ENCODE peak calls at places on chromosomes 6 and 20, in seven cellular contexts. Z is IMR-90, Y is fibroblast of mammary gland, N is pancreas, Q is GM10248, D is WTC11, L is endothelial cell. K is an unnamed sample.

GRCh38 chr20:40945754-40946451 is 82.7 kb upstream of the TOP1 start:
- DNase-seq in Z (peak), Y (peak), N (no peak), Q (peak), D (peak), L (peak), K (peak)

GRCh38 chr6:121920616-121921015 is 478.8 kb upstream of the HSF2 start:
- DNase-seq in Z (no peak), Y (no peak), N (no peak), Q (no peak), D (no peak), L (no peak), K (no peak)

GRCh38 chr6:25706314-25707014 is 48.1 kb upstream of the SLC17A4 start:
- DNase-seq in Z (no peak), Y (peak), N (peak), Q (no peak), D (no peak), L (no peak), K (no peak)

GRCh38 chr6:5843078-5843477 is 163.6 kb downstream of the NRN1 start:
- DNase-seq in Z (no peak), Y (no peak), N (no peak), Q (no peak), D (no peak), L (no peak), K (no peak)

GRCh38 chr6:100664274-100665040 is 199.7 kb upstream of the SIM1 start:
- DNase-seq in Z (peak), Y (peak), N (no peak), Q (no peak), D (no peak), L (no peak), K (no peak)

GRCh38 chr6:44126320-44127149 is 717 bp downstream of the MRPL14 start:
- DNase-seq in Z (peak), Y (peak), N (peak), Q (peak), D (peak), L (peak), K (peak)

GRCh38 chr20:1164871-1165270 is 19.9 kb downstream of the TMEM74B start:
- DNase-seq in Z (no peak), Y (no peak), N (no peak), Q (no peak), D (no peak), L (no peak), K (no peak)

GRCh38 chr6:162229093-162229492 is 498.5 kb downstream of the PRKN start:
- DNase-seq in Z (no peak), Y (no peak), N (no peak), Q (no peak), D (no peak), L (no peak), K (no peak)

GRCh38 chr6:106444777-106445507 is 84.4 kb downstream of the CRYBG1 start:
- DNase-seq in Z (peak), Y (peak), N (peak), Q (peak), D (no peak), L (peak), K (peak)

GRCh38 chr20:4135385-4136077 is 120.2 kb upstream of the RNF24 start:
- DNase-seq in Z (peak), Y (peak), N (peak), Q (no peak), D (no peak), L (no peak), K (no peak)

GRCh38 chr6:144415835-144416237 is 130.7 kb downstream of the UTRN start:
- DNase-seq in Z (peak), Y (peak), N (no peak), Q (no peak), D (no peak), L (no peak), K (no peak)

GRCh38 chr20:25247100-25247665 is 702 bp upstream of the PYGB start:
- DNase-seq in Z (peak), Y (peak), N (peak), Q (no peak), D (peak), L (peak), K (peak)

GRCh38 chr6:150116195-150116800 is 26.5 kb upstream of the PPP1R14C start:
- DNase-seq in Z (no peak), Y (no peak), N (no peak), Q (no peak), D (no peak), L (no peak), K (no peak)

GRCh38 chr6:81753709-81754678 is 1.5 kb upstream of the TENT5A start:
- DNase-seq in Z (peak), Y (peak), N (peak), Q (peak), D (peak), L (peak), K (peak)

GRCh38 chr6:143063631-143064030 is 2.9 kb downstream of the AIG1 start:
- DNase-seq in Z (no peak), Y (no peak), N (no peak), Q (no peak), D (no peak), L (no peak), K (no peak)

GRCh38 chr6:14224359-14225103 is 107.0 kb downstream of the CD83 start:
- DNase-seq in Z (no peak), Y (no peak), N (no peak), Q (peak), D (no peak), L (no peak), K (no peak)

GRCh38 chr6:6661684-6662083 is 73.2 kb downstream of the LY86 start:
- DNase-seq in Z (peak), Y (peak), N (no peak), Q (no peak), D (no peak), L (no peak), K (no peak)

GRCh38 chr6:158840465-158840864 is 21.3 kb upstream of the EZR start:
- DNase-seq in Z (no peak), Y (no peak), N (no peak), Q (no peak), D (no peak), L (no peak), K (no peak)

GRCh38 chr6:138970159-138970558 is 17.9 kb downstream of the REPS1 start:
- DNase-seq in Z (no peak), Y (peak), N (no peak), Q (no peak), D (no peak), L (no peak), K (no peak)

GRCh38 chr6:163588211-163588919 is 173.8 kb downstream of the QKI start:
- DNase-seq in Z (peak), Y (peak), N (no peak), Q (no peak), D (no peak), L (no peak), K (no peak)

GRCh38 chr20:45088247-45088646 is 12.7 kb downstream of the KCNS1 start:
- DNase-seq in Z (peak), Y (peak), N (no peak), Q (no peak), D (no peak), L (no peak), K (no peak)

GRCh38 chr6:39882567-39882953 is 51.7 kb downstream of the MOCS1 start:
- DNase-seq in Z (peak), Y (peak), N (no peak), Q (no peak), D (no peak), L (no peak), K (no peak)

GRCh38 chr6:45495404-45496084 is 117.8 kb upstream of the SUPT3H start:
- DNase-seq in Z (no peak), Y (no peak), N (no peak), Q (no peak), D (no peak), L (no peak), K (no peak)

GRCh38 chr6:89580997-89581666 is 57.4 kb downstream of the LYRM2 start:
- DNase-seq in Z (no peak), Y (no peak), N (no peak), Q (no peak), D (no peak), L (no peak), K (no peak)

GRCh38 chr20:38353298-38353697 is 7.0 kb downstream of the LBP start:
- DNase-seq in Z (peak), Y (peak), N (no peak), Q (no peak), D (no peak), L (peak), K (no peak)

GRCh38 chr20:38350879-38351775 is 4.8 kb downstream of the LBP start:
- DNase-seq in Z (no peak), Y (no peak), N (no peak), Q (no peak), D (no peak), L (no peak), K (no peak)

GRCh38 chr20:38346741-38347140 is 459 bp downstream of the LBP start:
- DNase-seq in Z (no peak), Y (no peak), N (no peak), Q (no peak), D (no peak), L (no peak), K (no peak)

GRCh38 chr20:38346247-38346651 is at the start of gene LBP:
- DNase-seq in Z (no peak), Y (no peak), N (no peak), Q (no peak), D (no peak), L (no peak), K (no peak)

GRCh38 chr20:38349856-38350255 is 3.6 kb downstream of the LBP start:
- DNase-seq in Z (no peak), Y (no peak), N (no peak), Q (no peak), D (no peak), L (no peak), K (no peak)
- TF ChIP-seq CTCF in Z (no peak), Y (no peak), N (no peak), Q (no peak), D (no peak), L (no peak), K (no peak)

DNA sequence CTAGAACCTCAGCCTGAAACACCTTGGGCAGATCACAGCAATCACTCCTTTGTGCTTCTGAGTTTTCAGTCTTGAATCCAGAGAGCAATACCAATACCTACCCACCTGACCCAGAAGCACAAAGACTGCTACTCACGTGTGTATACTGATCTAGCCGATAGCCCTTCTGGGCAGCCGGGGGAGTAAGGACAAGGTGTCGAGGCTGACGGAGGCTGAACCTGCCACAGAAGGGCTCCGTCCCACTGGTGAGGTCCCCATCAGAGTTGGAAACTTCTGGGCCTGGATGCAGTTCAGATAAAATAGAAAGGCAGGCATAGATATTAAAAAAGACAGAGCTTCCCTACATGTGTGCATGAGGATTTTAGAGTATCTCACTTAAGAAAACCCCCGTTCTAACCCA is 32.0 kb downstream of the PKHD1 start:
- DNase-seq in Z (no peak), Y (no peak), N (no peak), Q (no peak), D (no peak), L (no peak), K (no peak)
- TF ChIP-seq CTCF in Z (no peak), Y (no peak), N (no peak), Q (no peak), D (no peak), L (no peak), K (no peak)

GRCh38 chr6:154868143-154868594 is 126.9 kb upstream of the TIAM2 start:
- DNase-seq in Z (peak), Y (peak), N (no peak), Q (no peak), D (no peak), L (no peak), K (no peak)
- TF ChIP-seq CTCF in Z (peak), Y (peak), N (peak), Q (peak), D (peak), L (peak), K (peak)

GRCh38 chr20:8213831-8214587 is 81.9 kb downstream of the PLCB1 start:
- DNase-seq in Z (no peak), Y (no peak), N (no peak), Q (peak), D (no peak), L (no peak), K (no peak)
- TF ChIP-seq CTCF in Z (no peak), Y (no peak), N (no peak), Q (no peak), D (no peak), L (no peak), K (no peak)

GRCh38 chr6:104789770-104790190 is 69.9 kb downstream of the HACE1 start:
- DNase-seq in Z (peak), Y (peak), N (no peak), Q (peak), D (no peak), L (no peak), K (no peak)
- TF ChIP-seq CTCF in Z (peak), Y (peak), N (no peak), Q (peak), D (no peak), L (peak), K (peak)

DNA sequence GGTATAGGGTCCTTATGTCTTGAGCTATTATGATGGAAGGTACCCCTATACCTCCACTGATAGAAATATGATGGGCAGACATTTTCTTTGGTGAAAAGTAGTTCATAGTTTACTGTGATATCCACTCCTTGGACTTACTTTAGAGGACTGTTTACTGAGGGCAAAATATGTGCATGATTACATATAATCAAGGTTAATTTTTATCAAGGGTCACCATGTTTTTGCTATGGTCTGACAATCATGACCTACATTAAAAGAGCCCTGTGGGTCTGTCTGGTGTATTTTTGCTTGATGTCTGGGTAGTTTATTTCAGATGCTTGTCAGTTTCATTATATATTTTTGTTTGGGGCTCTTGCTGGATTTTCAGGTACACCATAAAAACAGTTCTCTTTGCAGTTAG is 40.1 kb downstream of the CDKAL1 start:
- DNase-seq in Z (no peak), Y (no peak), N (no peak), Q (no peak), D (no peak), L (no peak), K (no peak)
- TF ChIP-seq CTCF in Z (no peak), Y (no peak), N (no peak), Q (no peak), D (no peak), L (no peak), K (no peak)